ENCODE peak calls at places on chromosomes 2 and 18, in four cellular contexts. K is GM12878, R is HepG2, G is H1. M is an unnamed sample.

GRCh38 chr2:53859354-53860159 is at the start of gene GPR75:
- DNase-seq in K (no peak), R (no peak), G (peak), M (no peak)

GRCh38 chr18:48193521-48194251 is 215.5 kb downstream of the ZBTB7C start:
- DNase-seq in G (peak), K (no peak), R (no peak), M (no peak)

GRCh38 chr2:40466926-40467325 is 15.0 kb upstream of the SLC8A1 start:
- DNase-seq in G (no peak), R (no peak), K (no peak), M (no peak)

GRCh38 chr2:147688252-147688651 is 156.6 kb upstream of the ACVR2A start:
- DNase-seq in K (no peak), G (no peak), R (no peak), M (no peak)

GRCh38 chr18:58605027-58606020 is 23.6 kb downstream of the ALPK2 start:
- DNase-seq in K (peak), G (no peak), R (peak), M (no peak)

GRCh38 chr2:165745916-165746315 is 48.1 kb downstream of the GALNT3 start:
- DNase-seq in R (no peak), G (no peak), K (no peak), M (no peak)

GRCh38 chr2:208112969-208113368 is 11.4 kb downstream of the CRYGD start:
- DNase-seq in K (no peak), R (no peak), G (peak), M (no peak)

GRCh38 chr18:72984290-72984689 is 116.5 kb upstream of the NETO1 start:
- DNase-seq in R (no peak), G (no peak), K (no peak), M (no peak)

GRCh38 chr2:237868631-237869356 is 9.4 kb downstream of the RAMP1 start:
- DNase-seq in R (no peak), G (no peak), K (no peak), M (no peak)

GRCh38 chr2:163734911-163735691 is 707 bp downstream of the FIGN start:
- DNase-seq in R (no peak), K (no peak), G (no peak), M (no peak)

GRCh38 chr2:19772981-19773380 is 128.8 kb downstream of the TTC32 start:
- DNase-seq in R (no peak), K (no peak), G (no peak), M (no peak)

GRCh38 chr2:20496477-20496876 is 49.6 kb downstream of the RHOB start:
- DNase-seq in K (no peak), G (no peak), R (no peak), M (no peak)

GRCh38 chr2:105783972-105784371 is 39.3 kb downstream of the NCK2 start:
- DNase-seq in R (no peak), G (no peak), K (no peak), M (no peak)

GRCh38 chr18:31364190-31364589 is 12.4 kb upstream of the DSG4 start:
- DNase-seq in G (no peak), R (no peak), K (no peak), M (no peak)

GRCh38 chr2:23375448-23375847 is 9.5 kb upstream of the KLHL29 start:
- DNase-seq in K (no peak), G (no peak), R (no peak), M (peak)

GRCh38 chr2:157182834-157183396 is 74.6 kb upstream of the GALNT5 start:
- DNase-seq in R (no peak), G (no peak), K (no peak), M (peak)

GRCh38 chr2:170813611-170814550 is 2.8 kb upstream of the GAD1 start:
- DNase-seq in G (peak), K (no peak), R (peak), M (peak)

GRCh38 chr2:186726938-186727337 is 33.1 kb downstream of the FAM171B start:
- DNase-seq in K (no peak), G (no peak), R (no peak), M (no peak)

GRCh38 chr18:28834889-28835288 is 658.0 kb upstream of the CDH2 start:
- DNase-seq in R (no peak), G (no peak), K (no peak), M (no peak)

GRCh38 chr18:7366597-7366996 is 135.7 kb downstream of the LRRC30 start:
- DNase-seq in R (no peak), G (no peak), K (no peak), M (no peak)

GRCh38 chr18:77020561-77020960 is 112.0 kb downstream of the MBP start:
- DNase-seq in R (no peak), K (no peak), G (no peak), M (no peak)

GRCh38 chr18:74797577-74798151 is 200.0 kb downstream of the ZNF407 start:
- DNase-seq in K (no peak), R (no peak), G (no peak), M (no peak)

GRCh38 chr2:180056367-180057118 is 49.4 kb upstream of the CWC22 start:
- DNase-seq in K (no peak), G (no peak), R (no peak), M (no peak)

GRCh38 chr2:4219571-4219970 is 516.2 kb downstream of the DCDC2C start:
- DNase-seq in R (no peak), K (no peak), G (no peak), M (no peak)

GRCh38 chr18:51273435-51273834 is 76.0 kb upstream of the MEX3C start:
- DNase-seq in G (no peak), K (no peak), R (no peak), M (no peak)

GRCh38 chr2:86195055-86195807 is at the start of gene IMMT:
- DNase-seq in R (peak), G (peak), K (peak), M (peak)
- TF ChIP-seq ATF3 in R (peak), G (no peak), K (no peak), M (peak)

GRCh38 chr2:236690726-236691125 is 121.1 kb downstream of the ACKR3 start:
- DNase-seq in R (no peak), K (no peak), G (no peak), M (no peak)
- H3K9ac ChIP-seq in R (no peak), K (no peak), G (no peak), M (no peak)

GRCh38 chr2:71617266-71617665 is 163.9 kb downstream of the DYSF start:
- DNase-seq in K (no peak), R (no peak), G (peak), M (no peak)
- TF ChIP-seq HDAC6 in K (no peak), R (no peak), G (no peak), M (no peak)

GRCh38 chr18:45275367-45276113 is 339.7 kb upstream of the SLC14A2 start:
- DNase-seq in K (no peak), R (peak), G (no peak), M (peak)
- TF ChIP-seq ATF3 in K (no peak), R (no peak), G (no peak), M (no peak)

GRCh38 chr18:53756607-53756972 is 467.9 kb downstream of the MBD2 start:
- DNase-seq in G (no peak), R (no peak), K (no peak), M (no peak)

GRCh38 chr18:53753616-53754015 is 470.9 kb downstream of the MBD2 start:
- DNase-seq in G (no peak), R (no peak), K (no peak), M (no peak)

GRCh38 chr18:53752968-53753367 is 471.5 kb downstream of the MBD2 start:
- DNase-seq in K (no peak), R (no peak), G (no peak), M (no peak)

GRCh38 chr18:53755914-53756606 is 468.4 kb downstream of the MBD2 start:
- DNase-seq in R (no peak), G (no peak), K (no peak), M (no peak)

DNA sequence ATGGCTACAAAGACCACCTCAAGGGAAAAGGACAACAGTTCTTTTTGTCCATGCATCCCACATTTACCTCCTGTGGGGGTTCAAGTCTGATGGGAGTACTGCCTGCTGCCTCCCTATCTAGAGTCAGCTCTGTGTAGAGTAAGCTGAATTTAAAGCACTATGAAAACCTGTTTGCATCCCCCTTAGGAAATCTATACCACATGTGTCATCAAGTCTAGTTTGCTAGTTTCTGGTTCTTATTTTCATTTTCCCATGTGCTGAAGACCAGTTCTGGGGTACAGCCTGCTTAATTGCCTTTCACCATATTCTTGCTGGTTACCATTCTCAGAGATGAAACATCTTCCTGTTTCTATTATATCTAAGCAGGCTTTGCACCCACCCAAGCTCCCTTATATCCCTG is 470.3 kb downstream of the MBD2 start:
- DNase-seq in G (no peak), K (no peak), R (no peak), M (no peak)
- H3K9ac ChIP-seq in G (no peak), K (no peak), R (no peak), M (no peak)

M was measured in K562.